ENCODE peak calls at places on chromosomes 2 and 18, in eight cellular contexts. One of them, this sample, is unnamed.

GRCh38 chr2:182952741-182953450 is 85.4 kb downstream of the NCKAP1 start:
- DNase-seq in H9: no peak
- DNase-seq in PC-9: no peak
- DNase-seq in SK-N-DZ: no peak
- DNase-seq in M059J: peak; percentile 15
- DNase-seq in type B pancreatic cell: no peak
- DNase-seq in AML-193: no peak
- DNase-seq in CD14-positive monocyte: no peak
- DNase-seq in this sample: no peak

GRCh38 chr2:173574713-173575112 is 220.0 kb downstream of the CDCA7 start:
- DNase-seq in H9: no peak
- DNase-seq in PC-9: no peak
- DNase-seq in SK-N-DZ: no peak
- DNase-seq in M059J: peak; percentile 86
- DNase-seq in type B pancreatic cell: no peak
- DNase-seq in AML-193: no peak
- DNase-seq in CD14-positive monocyte: no peak
- DNase-seq in this sample: no peak

GRCh38 chr2:36701391-36701795 is 4.9 kb downstream of the VIT start:
- DNase-seq in H9: no peak
- DNase-seq in PC-9: peak; percentile 51
- DNase-seq in SK-N-DZ: no peak
- DNase-seq in M059J: peak; percentile 96
- DNase-seq in type B pancreatic cell: no peak
- DNase-seq in AML-193: no peak
- DNase-seq in CD14-positive monocyte: no peak
- DNase-seq in this sample: no peak

GRCh38 chr2:219362524-219363164 is 25.1 kb downstream of the DNPEP start:
- DNase-seq in H9: no peak
- DNase-seq in PC-9: peak; percentile 17
- DNase-seq in SK-N-DZ: no peak
- DNase-seq in M059J: peak; percentile 96
- DNase-seq in type B pancreatic cell: no peak
- DNase-seq in AML-193: peak; percentile 20
- DNase-seq in CD14-positive monocyte: no peak
- DNase-seq in this sample: no peak

GRCh38 chr18:49608366-49608747 is 46.5 kb downstream of the LIPG start:
- DNase-seq in H9: no peak
- DNase-seq in PC-9: no peak
- DNase-seq in SK-N-DZ: no peak
- DNase-seq in M059J: no peak
- DNase-seq in type B pancreatic cell: no peak
- DNase-seq in AML-193: no peak
- DNase-seq in CD14-positive monocyte: no peak
- DNase-seq in this sample: peak; percentile 20

GRCh38 chr18:12840382-12840781 is 43.7 kb downstream of the PTPN2 start:
- DNase-seq in H9: no peak
- DNase-seq in PC-9: no peak
- DNase-seq in SK-N-DZ: no peak
- DNase-seq in M059J: no peak
- DNase-seq in type B pancreatic cell: no peak
- DNase-seq in AML-193: no peak
- DNase-seq in CD14-positive monocyte: no peak
- DNase-seq in this sample: no peak

GRCh38 chr2:181973379-181973778 is 12.3 kb upstream of the PPP1R1C start:
- DNase-seq in H9: no peak
- DNase-seq in PC-9: no peak
- DNase-seq in SK-N-DZ: no peak
- DNase-seq in M059J: no peak
- DNase-seq in type B pancreatic cell: no peak
- DNase-seq in AML-193: no peak
- DNase-seq in CD14-positive monocyte: no peak
- DNase-seq in this sample: no peak

GRCh38 chr18:12278765-12279682 is 24.9 kb downstream of the CIDEA start:
- DNase-seq in H9: peak; percentile 90
- DNase-seq in PC-9: no peak
- DNase-seq in SK-N-DZ: peak; percentile 58
- DNase-seq in M059J: peak; percentile 92
- DNase-seq in type B pancreatic cell: no peak
- DNase-seq in AML-193: no peak
- DNase-seq in CD14-positive monocyte: no peak
- DNase-seq in this sample: peak; percentile 94

GRCh38 chr18:8662574-8663255 is 42.6 kb upstream of the MTCL1 start:
- DNase-seq in H9: no peak
- DNase-seq in PC-9: no peak
- DNase-seq in SK-N-DZ: no peak
- DNase-seq in M059J: no peak
- DNase-seq in type B pancreatic cell: no peak
- DNase-seq in AML-193: no peak
- DNase-seq in CD14-positive monocyte: no peak
- DNase-seq in this sample: peak; percentile 77

GRCh38 chr2:147636238-147636887 is 208.5 kb upstream of the ACVR2A start:
- DNase-seq in H9: no peak
- DNase-seq in PC-9: peak; percentile 9
- DNase-seq in SK-N-DZ: no peak
- DNase-seq in M059J: peak; percentile 49
- DNase-seq in type B pancreatic cell: no peak
- DNase-seq in AML-193: no peak
- DNase-seq in CD14-positive monocyte: peak; percentile 57
- DNase-seq in this sample: no peak

GRCh38 chr2:180443896-180444295 is 436.8 kb upstream of the CWC22 start:
- DNase-seq in H9: no peak
- DNase-seq in PC-9: no peak
- DNase-seq in SK-N-DZ: no peak
- DNase-seq in M059J: no peak
- DNase-seq in type B pancreatic cell: no peak
- DNase-seq in AML-193: peak; percentile 83
- DNase-seq in CD14-positive monocyte: no peak
- DNase-seq in this sample: no peak

GRCh38 chr2:177405029-177405692 is 12.6 kb downstream of the AGPS start:
- DNase-seq in H9: no peak
- DNase-seq in PC-9: no peak
- DNase-seq in SK-N-DZ: peak; percentile 66
- DNase-seq in M059J: no peak
- DNase-seq in type B pancreatic cell: no peak
- DNase-seq in AML-193: no peak
- DNase-seq in CD14-positive monocyte: no peak
- DNase-seq in this sample: no peak

GRCh38 chr18:55351220-55351619 is 236.8 kb downstream of the TCF4 start:
- DNase-seq in H9: no peak
- DNase-seq in PC-9: no peak
- DNase-seq in SK-N-DZ: no peak
- DNase-seq in M059J: peak; percentile 11
- DNase-seq in type B pancreatic cell: no peak
- DNase-seq in AML-193: no peak
- DNase-seq in CD14-positive monocyte: no peak
- DNase-seq in this sample: no peak

GRCh38 chr2:146701183-146701582 is 1143.6 kb upstream of the ACVR2A start:
- DNase-seq in H9: peak; percentile 71
- DNase-seq in PC-9: no peak
- DNase-seq in SK-N-DZ: no peak
- DNase-seq in M059J: no peak
- DNase-seq in type B pancreatic cell: no peak
- DNase-seq in AML-193: no peak
- DNase-seq in CD14-positive monocyte: no peak
- DNase-seq in this sample: peak; percentile 88

GRCh38 chr2:129756276-129756675 is 223.2 kb upstream of the RAB6C start:
- DNase-seq in H9: no peak
- DNase-seq in PC-9: no peak
- DNase-seq in SK-N-DZ: no peak
- DNase-seq in M059J: no peak
- DNase-seq in type B pancreatic cell: no peak
- DNase-seq in AML-193: no peak
- DNase-seq in CD14-positive monocyte: no peak
- DNase-seq in this sample: peak; percentile 26

GRCh38 chr18:11983592-11983991 is 2.3 kb downstream of the IMPA2 start:
- DNase-seq in H9: peak; percentile 77
- DNase-seq in PC-9: no peak
- DNase-seq in SK-N-DZ: no peak
- DNase-seq in M059J: no peak
- DNase-seq in type B pancreatic cell: no peak
- DNase-seq in AML-193: no peak
- DNase-seq in CD14-positive monocyte: no peak
- DNase-seq in this sample: peak; percentile 82

GRCh38 chr2:205686231-205687017 is 4.1 kb downstream of the NRP2 start:
- DNase-seq in H9: peak; percentile 51
- DNase-seq in PC-9: no peak
- DNase-seq in SK-N-DZ: peak; percentile 62
- DNase-seq in M059J: no peak
- DNase-seq in type B pancreatic cell: no peak
- DNase-seq in AML-193: no peak
- DNase-seq in CD14-positive monocyte: no peak
- DNase-seq in this sample: peak; percentile 80

GRCh38 chr18:2894841-2895370 is 48.1 kb downstream of the EMILIN2 start:
- DNase-seq in H9: no peak
- DNase-seq in PC-9: no peak
- DNase-seq in SK-N-DZ: no peak
- DNase-seq in M059J: no peak
- DNase-seq in type B pancreatic cell: no peak
- DNase-seq in AML-193: no peak
- DNase-seq in CD14-positive monocyte: no peak
- DNase-seq in this sample: peak; percentile 49

GRCh38 chr18:39602112-39602511 is 2036.5 kb upstream of the CELF4 start:
- DNase-seq in H9: no peak
- DNase-seq in PC-9: no peak
- DNase-seq in SK-N-DZ: peak; percentile 30
- DNase-seq in M059J: no peak
- DNase-seq in type B pancreatic cell: no peak
- DNase-seq in AML-193: no peak
- DNase-seq in CD14-positive monocyte: no peak
- DNase-seq in this sample: no peak

GRCh38 chr18:58336605-58337004 is 292.3 kb downstream of the ALPK2 start:
- DNase-seq in H9: no peak
- DNase-seq in PC-9: no peak
- DNase-seq in SK-N-DZ: no peak
- DNase-seq in M059J: peak; percentile 60
- DNase-seq in type B pancreatic cell: no peak
- DNase-seq in AML-193: no peak
- DNase-seq in CD14-positive monocyte: no peak
- DNase-seq in this sample: no peak

GRCh38 chr2:221704442-221704841 is 132.3 kb upstream of the EPHA4 start:
- DNase-seq in H9: no peak
- DNase-seq in PC-9: no peak
- DNase-seq in SK-N-DZ: no peak
- DNase-seq in M059J: no peak
- DNase-seq in type B pancreatic cell: no peak
- DNase-seq in AML-193: no peak
- DNase-seq in CD14-positive monocyte: no peak
- DNase-seq in this sample: no peak

GRCh38 chr2:30641765-30642341 is 165.4 kb downstream of the CAPN13 start:
- DNase-seq in H9: no peak
- DNase-seq in PC-9: no peak
- DNase-seq in SK-N-DZ: no peak
- DNase-seq in M059J: no peak
- DNase-seq in type B pancreatic cell: no peak
- DNase-seq in AML-193: no peak
- DNase-seq in CD14-positive monocyte: no peak
- DNase-seq in this sample: no peak

GRCh38 chr2:207995887-207996286 is 29.4 kb downstream of the PLEKHM3 start:
- DNase-seq in H9: no peak
- DNase-seq in PC-9: no peak
- DNase-seq in SK-N-DZ: no peak
- DNase-seq in M059J: peak; percentile 49
- DNase-seq in type B pancreatic cell: no peak
- DNase-seq in AML-193: no peak
- DNase-seq in CD14-positive monocyte: no peak
- DNase-seq in this sample: no peak

GRCh38 chr2:221572180-221572820 is at the start of gene EPHA4:
- DNase-seq in H9: peak; percentile 83
- DNase-seq in PC-9: peak; percentile 97
- DNase-seq in SK-N-DZ: peak; percentile 36
- DNase-seq in M059J: peak; percentile 86
- DNase-seq in type B pancreatic cell: peak; percentile 91
- DNase-seq in AML-193: peak; percentile 2
- DNase-seq in CD14-positive monocyte: peak; percentile 46
- DNase-seq in this sample: peak; percentile 93

GRCh38 chr2:86256300-86256699 is 57.0 kb downstream of the MRPL35 start:
- DNase-seq in H9: no peak
- DNase-seq in PC-9: no peak
- DNase-seq in SK-N-DZ: no peak
- DNase-seq in M059J: no peak
- DNase-seq in type B pancreatic cell: no peak
- DNase-seq in AML-193: no peak
- DNase-seq in CD14-positive monocyte: no peak
- DNase-seq in this sample: no peak

GRCh38 chr2:23745726-23746105 is 181.2 kb downstream of the ATAD2B start:
- DNase-seq in H9: no peak
- DNase-seq in PC-9: no peak
- DNase-seq in SK-N-DZ: no peak
- DNase-seq in M059J: peak; percentile 20
- DNase-seq in type B pancreatic cell: no peak
- DNase-seq in AML-193: no peak
- DNase-seq in CD14-positive monocyte: no peak
- DNase-seq in this sample: no peak

GRCh38 chr18:62862451-62862850 is 147.1 kb downstream of the PHLPP1 start:
- DNase-seq in H9: no peak
- DNase-seq in PC-9: no peak
- DNase-seq in SK-N-DZ: no peak
- DNase-seq in M059J: peak; percentile 25
- DNase-seq in type B pancreatic cell: no peak
- DNase-seq in AML-193: no peak
- DNase-seq in CD14-positive monocyte: no peak
- DNase-seq in this sample: no peak

GRCh38 chr18:7021994-7022840 is 95.4 kb downstream of the LAMA1 start:
- DNase-seq in H9: no peak
- DNase-seq in PC-9: peak; percentile 30
- DNase-seq in SK-N-DZ: peak; percentile 74
- DNase-seq in M059J: peak; percentile 73
- DNase-seq in type B pancreatic cell: no peak
- DNase-seq in AML-193: peak; percentile 16
- DNase-seq in CD14-positive monocyte: no peak
- DNase-seq in this sample: no peak

GRCh38 chr2:1366546-1367134 is 46.6 kb upstream of the TPO start:
- DNase-seq in H9: no peak
- DNase-seq in PC-9: no peak
- DNase-seq in SK-N-DZ: no peak
- DNase-seq in M059J: no peak
- DNase-seq in type B pancreatic cell: no peak
- DNase-seq in AML-193: no peak
- DNase-seq in CD14-positive monocyte: no peak
- DNase-seq in this sample: no peak

GRCh38 chr18:62389761-62390481 is 64.8 kb downstream of the TNFRSF11A start:
- DNase-seq in H9: no peak
- DNase-seq in PC-9: peak; percentile 16
- DNase-seq in SK-N-DZ: no peak
- DNase-seq in M059J: no peak
- DNase-seq in type B pancreatic cell: no peak
- DNase-seq in AML-193: no peak
- DNase-seq in CD14-positive monocyte: no peak
- DNase-seq in this sample: no peak

GRCh38 chr18:48589797-48590519 is 51.1 kb downstream of the CTIF start:
- DNase-seq in H9: no peak
- DNase-seq in PC-9: no peak
- DNase-seq in SK-N-DZ: no peak
- DNase-seq in M059J: peak; percentile 22
- DNase-seq in type B pancreatic cell: no peak
- DNase-seq in AML-193: no peak
- DNase-seq in CD14-positive monocyte: no peak
- DNase-seq in this sample: no peak

This sample was measured in endodermal cell.